ENCODE peak calls at places on chromosomes 12 and 14, in six cellular contexts. One of them, this sample, is unnamed.

GRCh38 chr14:103629503-103630121 is 601 bp downstream of the KLC1 start:
- DNase-seq in mesenchymal stem cell: peak
- DNase-seq in mesendoderm: peak
- DNase-seq in H1: no peak
- DNase-seq in neuronal stem cell: peak
- DNase-seq in IMR-90: no peak
- DNase-seq in this sample: peak

GRCh38 chr14:66284346-66284745 is 201.8 kb upstream of the CCDC196 start:
- DNase-seq in mesenchymal stem cell: no peak
- DNase-seq in mesendoderm: peak
- DNase-seq in H1: no peak
- DNase-seq in neuronal stem cell: no peak
- DNase-seq in IMR-90: peak
- DNase-seq in this sample: no peak

GRCh38 chr14:35340616-35341453 is 48.7 kb downstream of the PSMA6 start:
- DNase-seq in mesenchymal stem cell: no peak
- DNase-seq in mesendoderm: no peak
- DNase-seq in H1: no peak
- DNase-seq in neuronal stem cell: no peak
- DNase-seq in IMR-90: no peak
- DNase-seq in this sample: no peak

GRCh38 chr12:121224591-121224990 is 14.7 kb downstream of the P2RX4 start:
- DNase-seq in mesenchymal stem cell: no peak
- DNase-seq in mesendoderm: no peak
- DNase-seq in H1: no peak
- DNase-seq in neuronal stem cell: no peak
- DNase-seq in IMR-90: no peak
- DNase-seq in this sample: no peak

GRCh38 chr12:46386877-46387629 is 14.5 kb upstream of the SLC38A2 start:
- DNase-seq in mesenchymal stem cell: peak
- DNase-seq in mesendoderm: peak
- DNase-seq in H1: no peak
- DNase-seq in neuronal stem cell: no peak
- DNase-seq in IMR-90: peak
- DNase-seq in this sample: peak

GRCh38 chr14:36227802-36228201 is 51.3 kb upstream of the PTCSC3 start:
- DNase-seq in mesenchymal stem cell: peak
- DNase-seq in mesendoderm: no peak
- DNase-seq in H1: no peak
- DNase-seq in neuronal stem cell: no peak
- DNase-seq in IMR-90: peak
- DNase-seq in this sample: no peak

GRCh38 chr14:65310568-65310967 is 102.0 kb upstream of the FUT8 start:
- DNase-seq in mesenchymal stem cell: no peak
- DNase-seq in mesendoderm: no peak
- DNase-seq in H1: no peak
- DNase-seq in neuronal stem cell: no peak
- DNase-seq in IMR-90: no peak
- DNase-seq in this sample: no peak

GRCh38 chr12:23503544-23503943 is 445.9 kb downstream of the SOX5 start:
- DNase-seq in mesenchymal stem cell: no peak
- DNase-seq in mesendoderm: peak
- DNase-seq in H1: no peak
- DNase-seq in neuronal stem cell: no peak
- DNase-seq in IMR-90: no peak
- DNase-seq in this sample: no peak

GRCh38 chr14:92706386-92706785 is 42.0 kb downstream of the LGMN start:
- DNase-seq in mesenchymal stem cell: no peak
- DNase-seq in mesendoderm: no peak
- DNase-seq in H1: no peak
- DNase-seq in neuronal stem cell: no peak
- DNase-seq in IMR-90: no peak
- DNase-seq in this sample: no peak

DNA sequence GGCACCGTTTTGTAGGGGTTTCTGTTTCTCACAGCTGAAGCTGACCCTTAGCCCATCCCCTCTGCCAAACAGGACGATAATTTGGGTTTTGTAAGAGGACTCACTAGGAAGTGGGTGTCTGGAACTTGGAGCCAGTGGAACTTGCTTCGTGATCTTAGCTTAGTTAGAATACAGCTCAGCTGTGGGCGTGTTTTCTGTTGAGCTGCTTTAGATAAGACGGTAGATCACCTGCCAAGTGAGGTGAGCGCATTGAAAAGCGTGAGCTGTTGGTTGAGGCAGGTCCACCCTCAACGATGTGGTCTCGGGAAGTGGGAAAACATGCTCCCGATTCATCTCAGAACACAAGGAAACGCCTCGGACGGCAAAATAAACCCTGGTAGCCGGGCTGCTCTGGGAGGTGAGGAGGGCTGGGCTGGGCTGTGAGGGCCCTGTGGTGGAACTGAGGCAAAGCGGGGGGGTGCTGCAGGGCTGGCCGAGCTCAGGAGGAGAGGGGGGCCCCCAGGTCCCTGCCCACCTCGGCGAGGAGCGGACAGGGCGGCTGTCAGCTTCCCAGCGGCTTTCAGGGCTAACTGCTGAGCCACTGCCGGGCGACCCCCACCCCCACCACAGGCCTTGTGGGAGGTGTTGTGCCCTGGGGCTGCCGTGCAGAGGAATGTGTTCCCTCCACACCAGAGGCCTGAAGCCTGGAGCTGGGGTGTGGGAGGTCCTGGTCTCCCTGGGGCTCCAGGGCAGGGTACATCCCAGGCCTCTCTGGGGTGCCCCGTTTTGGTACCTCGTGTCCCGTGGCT is 30.6 kb downstream of the NOC4L start:
- DNase-seq in mesenchymal stem cell: no peak
- DNase-seq in mesendoderm: no peak
- DNase-seq in H1: no peak
- DNase-seq in neuronal stem cell: no peak
- DNase-seq in IMR-90: no peak
- DNase-seq in this sample: no peak
- H2BK15ac ChIP-seq in mesenchymal stem cell: no peak
- H2BK15ac ChIP-seq in mesendoderm: no peak
- H2BK15ac ChIP-seq in H1: no peak
- H2BK15ac ChIP-seq in neuronal stem cell: no peak
- H2BK15ac ChIP-seq in IMR-90: no peak
- H2BK15ac ChIP-seq in this sample: no peak

GRCh38 chr14:74575507-74575906 is 36.5 kb downstream of the LTBP2 start:
- DNase-seq in mesenchymal stem cell: no peak
- DNase-seq in mesendoderm: no peak
- DNase-seq in H1: no peak
- DNase-seq in neuronal stem cell: no peak
- DNase-seq in IMR-90: no peak
- DNase-seq in this sample: no peak
- H2AK5ac ChIP-seq in mesenchymal stem cell: peak
- H2AK5ac ChIP-seq in mesendoderm: no peak
- H2AK5ac ChIP-seq in H1: no peak
- H2AK5ac ChIP-seq in neuronal stem cell: no peak
- H2AK5ac ChIP-seq in IMR-90: peak
- H2AK5ac ChIP-seq in this sample: no peak

DNA sequence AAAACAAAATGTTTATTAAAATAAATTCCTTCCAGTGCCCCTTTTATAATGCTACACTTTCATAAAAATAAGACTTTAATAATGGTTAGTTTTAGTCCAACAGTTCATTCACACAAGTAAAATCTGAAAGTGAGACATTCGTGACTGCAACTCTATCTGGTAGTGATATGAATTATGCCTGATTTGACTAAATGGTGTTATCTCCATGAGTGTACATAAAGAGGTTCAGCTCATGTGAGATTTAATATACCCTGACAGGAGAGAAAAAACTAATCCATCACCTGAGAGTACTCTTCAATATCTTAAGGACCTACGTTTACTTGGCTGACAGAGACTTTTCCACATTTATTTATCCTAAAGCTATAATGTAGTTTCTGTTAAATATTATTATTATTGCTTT is 34.0 kb downstream of the ERO1A start:
- DNase-seq in mesenchymal stem cell: no peak
- DNase-seq in mesendoderm: no peak
- DNase-seq in H1: no peak
- DNase-seq in neuronal stem cell: no peak
- DNase-seq in IMR-90: no peak
- DNase-seq in this sample: no peak
- H2BK15ac ChIP-seq in mesenchymal stem cell: no peak
- H2BK15ac ChIP-seq in mesendoderm: no peak
- H2BK15ac ChIP-seq in H1: no peak
- H2BK15ac ChIP-seq in neuronal stem cell: no peak
- H2BK15ac ChIP-seq in IMR-90: no peak
- H2BK15ac ChIP-seq in this sample: no peak

GRCh38 chr12:990649-991349 is at the start of gene ERC1:
- DNase-seq in mesenchymal stem cell: peak
- DNase-seq in mesendoderm: peak
- DNase-seq in H1: no peak
- DNase-seq in neuronal stem cell: peak
- DNase-seq in IMR-90: peak
- DNase-seq in this sample: peak
- H2AK5ac ChIP-seq in mesenchymal stem cell: no peak
- H2AK5ac ChIP-seq in mesendoderm: no peak
- H2AK5ac ChIP-seq in H1: no peak
- H2AK5ac ChIP-seq in neuronal stem cell: peak
- H2AK5ac ChIP-seq in IMR-90: peak
- H2AK5ac ChIP-seq in this sample: no peak

GRCh38 chr12:75196408-75196807 is 13.2 kb downstream of the KCNC2 start:
- DNase-seq in mesenchymal stem cell: no peak
- DNase-seq in mesendoderm: no peak
- DNase-seq in H1: no peak
- DNase-seq in neuronal stem cell: no peak
- DNase-seq in IMR-90: no peak
- DNase-seq in this sample: no peak
- H2BK15ac ChIP-seq in mesenchymal stem cell: no peak
- H2BK15ac ChIP-seq in mesendoderm: no peak
- H2BK15ac ChIP-seq in H1: no peak
- H2BK15ac ChIP-seq in neuronal stem cell: no peak
- H2BK15ac ChIP-seq in IMR-90: no peak
- H2BK15ac ChIP-seq in this sample: no peak

GRCh38 chr12:125134576-125134975 is 69.3 kb downstream of the AACS start:
- DNase-seq in mesenchymal stem cell: no peak
- DNase-seq in mesendoderm: no peak
- DNase-seq in H1: no peak
- DNase-seq in neuronal stem cell: no peak
- DNase-seq in IMR-90: no peak
- DNase-seq in this sample: no peak
- H2AK5ac ChIP-seq in mesenchymal stem cell: no peak
- H2AK5ac ChIP-seq in mesendoderm: no peak
- H2AK5ac ChIP-seq in H1: no peak
- H2AK5ac ChIP-seq in neuronal stem cell: no peak
- H2AK5ac ChIP-seq in IMR-90: no peak
- H2AK5ac ChIP-seq in this sample: no peak

GRCh38 chr14:81371802-81372201 is 28.3 kb downstream of the STON2 start:
- DNase-seq in mesenchymal stem cell: no peak
- DNase-seq in mesendoderm: no peak
- DNase-seq in H1: no peak
- DNase-seq in neuronal stem cell: no peak
- DNase-seq in IMR-90: no peak
- DNase-seq in this sample: no peak

GRCh38 chr14:81363746-81364400 is 36.3 kb downstream of the STON2 start:
- DNase-seq in mesenchymal stem cell: no peak
- DNase-seq in mesendoderm: no peak
- DNase-seq in H1: no peak
- DNase-seq in neuronal stem cell: no peak
- DNase-seq in IMR-90: no peak
- DNase-seq in this sample: no peak

GRCh38 chr14:81366259-81366658 is 33.9 kb downstream of the STON2 start:
- DNase-seq in mesenchymal stem cell: no peak
- DNase-seq in mesendoderm: peak
- DNase-seq in H1: no peak
- DNase-seq in neuronal stem cell: no peak
- DNase-seq in IMR-90: no peak
- DNase-seq in this sample: no peak

GRCh38 chr14:81366884-81367283 is 33.2 kb downstream of the STON2 start:
- DNase-seq in mesenchymal stem cell: no peak
- DNase-seq in mesendoderm: no peak
- DNase-seq in H1: no peak
- DNase-seq in neuronal stem cell: no peak
- DNase-seq in IMR-90: no peak
- DNase-seq in this sample: no peak
- H2BK15ac ChIP-seq in mesenchymal stem cell: no peak
- H2BK15ac ChIP-seq in mesendoderm: no peak
- H2BK15ac ChIP-seq in H1: no peak
- H2BK15ac ChIP-seq in neuronal stem cell: no peak
- H2BK15ac ChIP-seq in IMR-90: no peak
- H2BK15ac ChIP-seq in this sample: no peak

GRCh38 chr12:124663771-124664366 is 96.5 kb upstream of the NCOR2 start:
- DNase-seq in mesenchymal stem cell: peak
- DNase-seq in mesendoderm: peak
- DNase-seq in H1: no peak
- DNase-seq in neuronal stem cell: no peak
- DNase-seq in IMR-90: no peak
- DNase-seq in this sample: no peak
- H2AK5ac ChIP-seq in mesenchymal stem cell: no peak
- H2AK5ac ChIP-seq in mesendoderm: no peak
- H2AK5ac ChIP-seq in H1: no peak
- H2AK5ac ChIP-seq in neuronal stem cell: no peak
- H2AK5ac ChIP-seq in IMR-90: no peak
- H2AK5ac ChIP-seq in this sample: no peak

GRCh38 chr12:105946541-105946940 is 192.2 kb downstream of the NUAK1 start:
- DNase-seq in mesenchymal stem cell: no peak
- DNase-seq in mesendoderm: no peak
- DNase-seq in H1: no peak
- DNase-seq in neuronal stem cell: no peak
- DNase-seq in IMR-90: peak
- DNase-seq in this sample: no peak
- H2BK15ac ChIP-seq in mesenchymal stem cell: peak
- H2BK15ac ChIP-seq in mesendoderm: no peak
- H2BK15ac ChIP-seq in H1: no peak
- H2BK15ac ChIP-seq in neuronal stem cell: no peak
- H2BK15ac ChIP-seq in IMR-90: no peak
- H2BK15ac ChIP-seq in this sample: no peak

GRCh38 chr12:113334786-113335539 is at the start of gene SLC8B1:
- DNase-seq in mesenchymal stem cell: peak
- DNase-seq in mesendoderm: peak
- DNase-seq in H1: peak
- DNase-seq in neuronal stem cell: peak
- DNase-seq in IMR-90: peak
- DNase-seq in this sample: peak
- H2AK5ac ChIP-seq in mesenchymal stem cell: no peak
- H2AK5ac ChIP-seq in mesendoderm: no peak
- H2AK5ac ChIP-seq in H1: no peak
- H2AK5ac ChIP-seq in neuronal stem cell: no peak
- H2AK5ac ChIP-seq in IMR-90: peak
- H2AK5ac ChIP-seq in this sample: no peak